ENCODE peak calls at places on chromosomes 3 and 15, in nine cellular contexts. H is HEK293T; T is pons; A is H54; Z is left lung; M is stimulated activated CD4-positive, alpha-beta T cell treated with anti-CD3 and anti-CD28 coated beads, Interleukin-12 subunit alpha, Interleukin-12 subunit beta, amount 100 ng/mL, for 4 hours; S is foreskin fibroblast; I is activated T-cell treated with anti-CD3 and anti-CD28 coated beads, Interleukin-2, amount 50 U/mL, for 72 hours; E is T-cell. U is an unnamed sample.

GRCh38 chr3:142857056-142857455 is 31.8 kb downstream of the PCOLCE2 start:
- DNase-seq in H (peak), T (peak), A (peak), Z (no peak), M (no peak), S (no peak), I (no peak), E (no peak), U (no peak)

GRCh38 chr3:179852117-179852886 is 184.4 kb downstream of the PEX5L start:
- DNase-seq in H (no peak), T (no peak), A (peak), Z (no peak), M (no peak), S (peak), I (peak), E (no peak), U (peak)

GRCh38 chr3:115808239-115808638 is 184.9 kb downstream of the GAP43 start:
- DNase-seq in H (no peak), T (no peak), A (no peak), Z (no peak), M (no peak), S (peak), I (no peak), E (no peak), U (no peak)

GRCh38 chr15:75718326-75718725 is 5.7 kb upstream of the CSPG4 start:
- DNase-seq in H (no peak), T (no peak), A (no peak), Z (no peak), M (no peak), S (peak), I (no peak), E (no peak), U (no peak)

GRCh38 chr15:91853968-91854943 is 748 bp downstream of the SLCO3A1 start:
- DNase-seq in H (peak), T (peak), A (peak), Z (peak), M (peak), S (peak), I (peak), E (peak), U (peak)

GRCh38 chr15:44193651-44194396 is 1.2 kb downstream of the FRMD5 start:
- DNase-seq in H (peak), T (peak), A (no peak), Z (no peak), M (no peak), S (peak), I (peak), E (no peak), U (no peak)

GRCh38 chr3:39254806-39255449 is 24.9 kb downstream of the CX3CR1 start:
- DNase-seq in H (no peak), T (no peak), A (no peak), Z (no peak), M (no peak), S (peak), I (no peak), E (no peak), U (no peak)

GRCh38 chr15:45747426-45747825 is 112.6 kb downstream of the SQOR start:
- DNase-seq in H (no peak), T (no peak), A (no peak), Z (no peak), M (no peak), S (no peak), I (no peak), E (no peak), U (no peak)

GRCh38 chr3:127226946-127227842 is 34.3 kb downstream of the PRR23E start:
- DNase-seq in H (no peak), T (no peak), A (no peak), Z (no peak), M (no peak), S (no peak), I (no peak), E (no peak), U (peak)

GRCh38 chr3:50146316-50146901 is 8.7 kb upstream of the SEMA3F start:
- DNase-seq in H (no peak), T (no peak), A (no peak), Z (no peak), M (no peak), S (no peak), I (no peak), E (no peak), U (no peak)

GRCh38 chr15:101277943-101278564 is 769 bp upstream of the SELENOS start:
- DNase-seq in H (no peak), T (no peak), A (no peak), Z (no peak), M (no peak), S (no peak), I (no peak), E (no peak), U (no peak)

GRCh38 chr3:14434541-14435151 is 32.2 kb downstream of the SLC6A6 start:
- DNase-seq in H (no peak), T (peak), A (no peak), Z (peak), M (no peak), S (no peak), I (no peak), E (no peak), U (no peak)

GRCh38 chr3:133487920-133488540 is 85.5 kb upstream of the CDV3 start:
- DNase-seq in H (no peak), T (no peak), A (no peak), Z (no peak), M (peak), S (no peak), I (peak), E (peak), U (peak)

GRCh38 chr3:124851905-124852304 is 35.3 kb downstream of the ITGB5 start:
- DNase-seq in H (no peak), T (no peak), A (no peak), Z (no peak), M (no peak), S (no peak), I (no peak), E (no peak), U (no peak)

GRCh38 chr15:97522362-97522761 is 438.1 kb upstream of the ARRDC4 start:
- DNase-seq in H (no peak), T (no peak), A (no peak), Z (no peak), M (no peak), S (no peak), I (no peak), E (no peak), U (no peak)

GRCh38 chr3:16090711-16091110 is 83.8 kb upstream of the GALNT15 start:
- DNase-seq in H (no peak), T (no peak), A (no peak), Z (no peak), M (no peak), S (no peak), I (no peak), E (no peak), U (no peak)

GRCh38 chr3:53489401-53490130 is 4.8 kb upstream of the CACNA1D start:
- DNase-seq in H (peak), T (no peak), A (no peak), Z (no peak), M (no peak), S (no peak), I (no peak), E (no peak), U (no peak)

GRCh38 chr15:93020976-93021772 is 67.8 kb downstream of the RGMA start:
- DNase-seq in H (no peak), T (no peak), A (no peak), Z (no peak), M (no peak), S (no peak), I (no peak), E (no peak), U (no peak)

GRCh38 chr3:100852882-100853281 is 140.3 kb downstream of the ABI3BP start:
- DNase-seq in H (no peak), T (no peak), A (no peak), Z (no peak), M (no peak), S (no peak), I (no peak), E (no peak), U (no peak)

GRCh38 chr3:100032262-100032661 is 82.0 kb downstream of the FILIP1L start:
- DNase-seq in H (no peak), T (no peak), A (no peak), Z (no peak), M (no peak), S (peak), I (no peak), E (no peak), U (no peak)

GRCh38 chr15:63348392-63348791 is 33.3 kb downstream of the CA12 start:
- DNase-seq in H (no peak), T (peak), A (peak), Z (peak), M (no peak), S (peak), I (no peak), E (no peak), U (no peak)

GRCh38 chr15:29455055-29455454 is 185.4 kb upstream of the NSMCE3 start:
- DNase-seq in H (no peak), T (no peak), A (no peak), Z (no peak), M (no peak), S (no peak), I (no peak), E (no peak), U (no peak)

GRCh38 chr15:75186044-75186443 is 15.6 kb upstream of the C15orf39 start:
- DNase-seq in H (no peak), T (no peak), A (no peak), Z (no peak), M (no peak), S (no peak), I (no peak), E (no peak), U (no peak)

U was measured in activated CD4-positive, alpha-beta memory T cell treated with anti-CD3 and anti-CD28 coated beads for 36 hours.